ENCODE peak calls at places on chromosomes 4 and X, in seven cellular contexts. P, M, F, G, L, I and Y are unnamed samples. For H3K4me1, the result is how much of the 10 kb centered on the place peaks cover.

GRCh38 chrX:40237745-40238178 is 140.0 kb upstream of the BCOR start:
- DNase-seq in G (no peak), M (no peak), L (no peak), I (no peak), P (no peak), F (no peak), Y (no peak)

GRCh38 chrX:39772057-39772832 is 325.5 kb downstream of the BCOR start:
- DNase-seq in G (no peak), L (peak), M (peak), P (peak), F (no peak), I (no peak), Y (no peak)

GRCh38 chr4:8773124-8773931 is 98.3 kb downstream of the HMX1 start:
- DNase-seq in M (no peak), G (no peak), F (peak), L (no peak), I (peak), P (no peak), Y (no peak)

GRCh38 chr4:7194251-7195137 is 2.2 kb downstream of the SORCS2 start:
- DNase-seq in L (no peak), I (peak), F (no peak), G (no peak), M (no peak), P (peak), Y (no peak)

GRCh38 chr4:142168181-142168580 is 531.8 kb downstream of the IL15 start:
- DNase-seq in G (no peak), I (no peak), L (no peak), P (no peak), M (no peak), F (no peak), Y (no peak)

GRCh38 chr4:189092596-189092995 is 848.1 kb upstream of the FRG1 start:
- DNase-seq in F (no peak), P (no peak), I (no peak), M (no peak), L (no peak), G (no peak), Y (no peak)

GRCh38 chr4:42655921-42656735 is 777 bp downstream of the ATP8A1 start:
- DNase-seq in L (peak), I (peak), M (peak), G (peak), P (no peak), F (peak), Y (peak)

GRCh38 chrX:134604701-134605271 is 53.5 kb downstream of the PLAC1 start:
- DNase-seq in G (no peak), M (no peak), F (no peak), P (peak), L (peak), I (peak), Y (no peak)

GRCh38 chrX:120358687-120359086 is 3.2 kb upstream of the ATP1B4 start:
- DNase-seq in I (no peak), G (no peak), F (no peak), M (no peak), P (no peak), L (no peak), Y (no peak)

GRCh38 chrX:39832211-39832610 is 265.5 kb downstream of the BCOR start:
- DNase-seq in P (no peak), M (no peak), L (no peak), I (no peak), F (no peak), G (no peak), Y (no peak)

GRCh38 chrX:136856050-136856449 is 24.5 kb downstream of the RBMX start:
- DNase-seq in M (no peak), I (no peak), P (no peak), L (no peak), F (no peak), G (no peak), Y (no peak)

GRCh38 chr4:52477191-52477590 is 181.9 kb downstream of the USP46 start:
- DNase-seq in L (no peak), M (no peak), P (no peak), G (no peak), I (no peak), F (no peak), Y (no peak)

GRCh38 chr4:7383251-7383650 is 51.5 kb downstream of the PSAPL1 start:
- DNase-seq in I (peak), P (no peak), F (no peak), M (peak), L (no peak), G (no peak), Y (no peak)

GRCh38 chrX:150536455-150537116 is 31.8 kb upstream of the MTM1 start:
- DNase-seq in F (no peak), L (no peak), G (no peak), M (no peak), I (no peak), P (peak), Y (no peak)

GRCh38 chr4:94339779-94340178 is 2.9 kb downstream of the HPGDS start:
- DNase-seq in G (no peak), F (no peak), L (no peak), P (no peak), I (peak), M (no peak), Y (no peak)

GRCh38 chr4:175380841-175381240 is 431.2 kb downstream of the GPM6A start:
- DNase-seq in M (no peak), L (no peak), G (no peak), I (no peak), P (no peak), F (no peak), Y (no peak)

GRCh38 chr4:128155231-128155855 is 94.2 kb downstream of the LARP1B start:
- DNase-seq in M (no peak), P (no peak), F (no peak), I (no peak), G (no peak), L (no peak), Y (no peak)

GRCh38 chr4:68410643-68411042 is 36.6 kb upstream of the TMPRSS11E start:
- DNase-seq in I (no peak), M (no peak), G (no peak), P (no peak), F (no peak), L (no peak), Y (no peak)

GRCh38 chr4:117134386-117134785 is 49.0 kb upstream of the TRAM1L1 start:
- DNase-seq in P (peak), M (no peak), L (no peak), F (no peak), G (no peak), I (no peak), Y (no peak)

GRCh38 chr4:104022871-104023270 is 303.1 kb upstream of the TACR3 start:
- DNase-seq in M (no peak), F (no peak), L (no peak), I (no peak), G (no peak), P (no peak), Y (no peak)

GRCh38 chrX:39337461-39337860 is 536.2 kb downstream of the MID1IP1 start:
- DNase-seq in I (no peak), L (no peak), F (no peak), M (no peak), P (no peak), G (no peak), Y (no peak)

GRCh38 chrX:18649498-18649951 is 22.4 kb downstream of the RS1 start:
- DNase-seq in L (no peak), I (peak), P (no peak), F (no peak), G (no peak), M (no peak), Y (no peak)

GRCh38 chrX:125289920-125290319 is 29.8 kb upstream of the TEX13C start:
- DNase-seq in P (no peak), L (no peak), I (no peak), G (no peak), M (no peak), F (no peak), Y (no peak)

GRCh38 chr4:148216866-148217814 is 225.1 kb downstream of the NR3C2 start:
- DNase-seq in M (peak), L (no peak), G (no peak), I (no peak), F (no peak), P (no peak), Y (no peak)

GRCh38 chr4:83828601-83829000 is 292.7 kb downstream of the GPAT3 start:
- DNase-seq in I (no peak), F (no peak), M (no peak), G (no peak), P (no peak), L (no peak), Y (no peak)

GRCh38 chrX:98459669-98460068 is 1576.0 kb downstream of the RPA4 start:
- DNase-seq in L (no peak), M (no peak), G (no peak), F (no peak), I (no peak), P (no peak), Y (no peak)

GRCh38 chr4:80172203-80172602 is 25.1 kb upstream of the PRDM8 start:
- DNase-seq in F (no peak), I (no peak), L (no peak), G (no peak), M (no peak), P (no peak), Y (no peak)

GRCh38 chr4:179095585-179096228 is 1653.5 kb upstream of the AGA start:
- DNase-seq in I (no peak), G (no peak), L (no peak), F (no peak), P (no peak), M (no peak), Y (no peak)

GRCh38 chrX:7316280-7316679 is 168.3 kb upstream of the PUDP start:
- DNase-seq in G (no peak), M (no peak), P (no peak), F (no peak), L (no peak), I (no peak), Y (no peak)

GRCh38 chrX:15497865-15498264 is 2.7 kb upstream of the BMX start:
- DNase-seq in I (no peak), P (peak), L (peak), F (no peak), G (peak), M (peak), Y (peak)

GRCh38 chr4:66741081-66741480 is 804.2 kb downstream of the CENPC start:
- DNase-seq in I (no peak), G (no peak), F (no peak), M (no peak), P (no peak), L (no peak), Y (no peak)

GRCh38 chr4:26496207-26496783 is 6.0 kb upstream of the CCKAR start:
- DNase-seq in F (no peak), M (no peak), L (no peak), G (no peak), I (no peak), P (no peak), Y (no peak)

GRCh38 chr4:29278580-29278979 is 1441.6 kb upstream of the PCDH7 start:
- DNase-seq in P (peak), G (no peak), L (no peak), M (no peak), I (no peak), F (no peak), Y (no peak)

GRCh38 chr4:41748788-41749445 is 392 bp upstream of the PHOX2B start:
- DNase-seq in L (no peak), M (no peak), P (no peak), F (no peak), I (no peak), G (no peak), Y (no peak)

GRCh38 chr4:950136-951020 is 18.1 kb downstream of the TMEM175 start:
- DNase-seq in L (no peak), M (no peak), F (peak), G (no peak), P (no peak), I (peak), Y (no peak)

GRCh38 chr4:110897779-110898178 is 274.9 kb upstream of the PITX2 start:
- DNase-seq in M (no peak), P (no peak), L (no peak), I (no peak), F (no peak), G (no peak), Y (no peak)

GRCh38 chr4:1192493-1193205 is 20.3 kb upstream of the SPON2 start:
- DNase-seq in G (peak), L (peak), I (peak), F (peak), P (no peak), M (no peak), Y (no peak)

GRCh38 chr4:71689822-71690221 is 94.1 kb downstream of the GC start:
- DNase-seq in M (no peak), L (no peak), F (no peak), G (no peak), P (peak), I (no peak), Y (no peak)

GRCh38 chr4:71692963-71693362 is 90.9 kb downstream of the GC start:
- DNase-seq in P (no peak), L (no peak), F (no peak), M (no peak), I (no peak), G (no peak), Y (no peak)

GRCh38 chr4:71691416-71692073 is 92.3 kb downstream of the GC start:
- DNase-seq in L (no peak), I (no peak), F (no peak), M (no peak), P (no peak), G (no peak), Y (no peak)

GRCh38 chr4:71694946-71695345 is 88.9 kb downstream of the GC start:
- DNase-seq in M (no peak), P (no peak), F (no peak), L (no peak), G (no peak), I (no peak), Y (no peak)

DNA sequence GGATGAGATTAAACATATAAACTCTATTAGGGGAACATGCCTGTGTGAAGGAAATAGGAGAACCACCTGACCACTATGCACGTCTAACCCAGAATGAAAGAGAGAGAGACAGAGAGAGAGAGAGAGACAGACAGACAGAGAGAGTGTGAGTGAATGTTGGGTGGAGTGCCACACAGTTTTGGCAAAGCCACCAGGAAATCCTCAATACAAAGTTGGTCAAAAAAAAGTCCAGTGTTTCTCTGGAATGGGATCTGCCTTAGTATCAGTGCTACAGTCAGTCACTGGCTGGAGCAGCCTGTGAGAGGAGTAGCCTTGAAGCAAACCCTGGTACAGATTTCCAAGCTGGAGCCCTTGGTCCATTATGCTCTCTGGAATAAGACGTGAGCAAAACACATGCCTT is 91.7 kb downstream of the GC start:
- DNase-seq in G (no peak), F (no peak), L (no peak), M (no peak), I (no peak), P (no peak), Y (no peak)
- H3K4me1 ChIP-seq in G (under half), F (under half), L (under half), M (under half), I (under half), P (under half), Y (under half)

DNA sequence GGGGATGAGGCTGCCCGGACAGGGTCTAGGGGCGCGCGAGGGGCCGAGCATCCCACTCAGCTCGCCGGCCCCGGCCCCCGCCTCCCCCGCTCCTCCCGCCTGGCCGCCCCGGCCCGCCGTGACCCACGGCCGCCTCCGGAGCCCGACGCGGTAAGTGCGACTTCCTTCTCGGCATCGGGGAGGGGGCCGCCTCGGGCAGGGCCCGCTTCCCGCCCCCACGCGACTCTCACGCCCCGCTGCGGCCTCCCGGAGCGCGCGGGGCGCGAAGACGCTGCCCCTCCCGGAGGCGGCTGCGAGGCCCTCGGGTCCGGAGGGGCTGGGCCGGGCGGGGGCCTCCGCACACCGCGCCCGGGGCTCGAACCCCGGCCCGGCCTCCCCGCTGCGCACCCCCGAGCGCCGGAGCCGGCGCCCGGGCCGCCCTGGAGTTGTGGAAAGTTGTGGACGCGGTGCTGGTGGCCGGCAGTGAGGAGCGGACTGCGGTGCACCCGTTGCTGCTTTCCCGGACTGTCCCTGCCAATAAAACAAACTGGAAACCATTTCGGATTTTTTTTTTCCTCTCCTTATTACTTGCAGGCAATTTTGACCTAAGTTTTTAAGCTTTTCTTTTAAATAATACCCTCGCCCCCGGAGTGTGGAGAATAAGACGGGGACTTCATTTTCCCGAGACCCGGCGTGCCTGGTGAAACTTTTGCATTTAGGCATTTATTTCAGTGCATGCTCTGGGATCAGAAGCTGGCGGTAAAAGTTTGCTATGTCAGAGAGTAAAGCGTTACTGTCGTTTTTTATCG is 12.9 kb upstream of the TMEM156 start:
- DNase-seq in L (peak), G (no peak), P (peak), F (peak), I (peak), M (peak), Y (no peak)
- H3K4me1 ChIP-seq in L (under half), G (under half), P (under half), F (under half), I (under half), M (under half), Y (under half)

GRCh38 chr4:3303840-3304715 is 11.3 kb downstream of the RGS12 start:
- DNase-seq in L (no peak), I (peak), M (no peak), F (no peak), P (no peak), G (no peak), Y (no peak)
- H3K4me1 ChIP-seq in L (half or more), I (half or more), M (half or more), F (under half), P (under half), G (under half), Y (under half)

DNA sequence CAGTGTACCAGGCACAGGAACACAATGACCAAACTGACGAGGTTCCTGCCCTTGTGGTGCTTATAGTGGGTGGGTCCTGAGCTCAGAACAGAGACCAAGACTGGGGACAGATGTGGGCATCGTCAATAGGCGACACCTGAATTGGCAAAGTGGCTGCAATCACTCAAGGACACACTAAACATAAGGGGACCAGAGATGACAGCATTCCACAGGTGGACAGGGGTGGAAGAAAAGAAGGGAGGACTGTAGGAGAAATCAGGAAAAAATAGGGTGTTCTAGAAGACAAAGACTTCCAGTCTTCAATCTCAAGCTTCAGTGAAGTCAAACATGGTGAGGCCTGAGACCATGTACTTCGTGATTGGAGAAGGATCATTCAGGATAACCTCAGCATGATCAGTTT is 5.8 kb downstream of the SH3KBP1 start:
- DNase-seq in F (no peak), P (no peak), M (no peak), I (no peak), L (no peak), G (no peak), Y (no peak)
- H3K4me1 ChIP-seq in F (under half), P (under half), M (under half), I (under half), L (under half), G (under half), Y (under half)

DNA sequence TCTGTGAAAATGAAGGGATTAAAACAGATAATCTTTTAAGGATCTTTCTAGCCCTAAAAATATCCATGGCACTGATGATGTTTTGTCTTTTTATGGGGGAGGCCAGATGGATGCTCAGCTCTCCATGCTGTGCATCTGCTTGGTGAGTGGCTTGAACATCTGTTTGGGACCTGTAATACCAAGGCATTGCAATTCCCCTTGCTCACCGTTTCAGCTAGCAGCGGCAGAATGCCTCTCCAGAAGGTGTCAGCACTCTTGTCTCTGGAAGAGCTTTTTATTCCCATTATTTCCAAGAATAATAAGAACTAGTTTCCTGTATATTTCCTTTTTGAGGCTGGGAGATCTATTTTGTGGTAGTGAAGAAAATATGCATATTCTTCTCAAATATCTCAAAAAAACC is 151.9 kb upstream of the ANK2 start:
- DNase-seq in P (peak), G (no peak), I (no peak), L (no peak), F (no peak), M (no peak), Y (no peak)
- H3K4me1 ChIP-seq in P (under half), G (under half), I (under half), L (under half), F (under half), M (under half), Y (under half)

DNA sequence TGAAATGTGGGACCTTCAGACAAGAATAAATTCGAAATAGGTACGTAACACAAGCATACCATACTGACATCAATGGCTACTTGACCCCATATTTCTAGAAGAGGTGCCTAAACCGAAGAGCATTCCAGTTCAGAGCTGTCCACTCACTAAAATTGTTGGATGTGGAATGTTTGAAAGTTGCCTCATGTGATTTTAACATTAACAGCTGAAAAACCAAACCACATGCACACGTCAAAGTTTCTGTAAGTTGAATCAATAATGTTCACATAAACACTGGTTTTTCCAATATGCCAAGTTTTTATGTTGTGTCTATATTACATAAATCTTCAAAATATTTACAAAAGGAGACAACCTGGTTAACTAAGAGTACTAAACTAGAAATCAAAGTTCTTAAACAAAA is 3.5 kb downstream of the UBE2D3 start:
- DNase-seq in M (no peak), P (no peak), F (no peak), G (no peak), L (no peak), I (no peak), Y (no peak)
- H3K4me1 ChIP-seq in M (half or more), P (under half), F (under half), G (half or more), L (half or more), I (half or more), Y (under half)